ENCODE peak calls at places on chromosomes 16 and 17, in six cellular contexts. F is BJ, K is cardiac muscle cell, Z is choroid plexus epithelial cell, B is heart left ventricle, J is AG10803. E is an unnamed sample.

GRCh38 chr17:82457071-82457789 is 1.3 kb upstream of the NARF start:
- DNase-seq in J (no peak), Z (no peak), K (peak; percentile 60), B (no peak), F (no peak), E (no peak)

GRCh38 chr17:36879599-36880255 is 57.5 kb upstream of the LHX1 start:
- DNase-seq in J (no peak), B (no peak), F (no peak), K (no peak), Z (no peak), E (no peak)

GRCh38 chr16:4382795-4383357 is 11.2 kb downstream of the VASN start:
- DNase-seq in F (no peak), Z (no peak), J (no peak), K (no peak), B (no peak), E (peak; percentile 2)

GRCh38 chr17:17154556-17154955 is 51.6 kb downstream of the PLD6 start:
- DNase-seq in B (no peak), Z (no peak), J (no peak), K (no peak), F (no peak), E (no peak)

GRCh38 chr17:18984273-18985114 is 20.1 kb downstream of the FAM83G start:
- DNase-seq in J (no peak), B (no peak), K (no peak), Z (no peak), F (no peak), E (no peak)

GRCh38 chr16:86277236-86277635 is 233.1 kb upstream of the FOXF1 start:
- DNase-seq in F (no peak), B (no peak), J (no peak), K (no peak), Z (no peak), E (no peak)

GRCh38 chr17:48074322-48075054 is 26.3 kb downstream of the NFE2L1 start:
- DNase-seq in B (peak; percentile 74), J (peak; percentile 82), Z (peak; percentile 88), F (no peak), K (peak; percentile 87), E (peak; percentile 75)

GRCh38 chr16:48165961-48166578 is 10.3 kb upstream of the ABCC12 start:
- DNase-seq in K (peak; percentile 14), B (no peak), J (no peak), F (no peak), Z (peak; percentile 33), E (no peak)

GRCh38 chr17:12395733-12396354 is 269.8 kb upstream of the MYOCD start:
- DNase-seq in J (no peak), K (peak; percentile 2), Z (peak; percentile 61), B (no peak), F (no peak), E (peak; percentile 31)

GRCh38 chr17:65202833-65203571 is 65.8 kb downstream of the RGS9 start:
- DNase-seq in K (no peak), Z (no peak), F (no peak), B (no peak), J (no peak), E (no peak)

GRCh38 chr17:62892870-62893338 is 73.1 kb upstream of the TANC2 start:
- DNase-seq in B (peak; percentile 54), J (peak; percentile 79), Z (peak; percentile 90), K (peak; percentile 79), F (peak; percentile 33), E (no peak)

GRCh38 chr16:2706611-2707311 is 13.3 kb downstream of the PRSS27 start:
- DNase-seq in F (no peak), B (no peak), Z (no peak), K (no peak), J (no peak), E (no peak)

GRCh38 chr16:78227855-78228254 is 128.4 kb downstream of the WWOX start:
- DNase-seq in B (no peak), Z (no peak), K (no peak), F (no peak), J (no peak), E (peak; percentile 31)

GRCh38 chr16:35306915-35307314 is 1847.5 kb downstream of the TP53TG3F start:
- DNase-seq in Z (no peak), K (no peak), B (no peak), F (no peak), J (no peak), E (no peak)

GRCh38 chr16:55390838-55391237 is 66.8 kb downstream of the IRX6 start:
- DNase-seq in B (no peak), Z (no peak), K (no peak), J (no peak), F (no peak), E (no peak)

GRCh38 chr16:83336630-83337029 is 471.1 kb upstream of the HSBP1 start:
- DNase-seq in J (peak; percentile 86), F (peak; percentile 37), B (no peak), K (peak; percentile 62), Z (peak; percentile 94), E (no peak)

GRCh38 chr16:83051451-83051850 is 424.7 kb downstream of the CDH13 start:
- DNase-seq in B (no peak), Z (no peak), J (peak; percentile 56), K (no peak), F (no peak), E (no peak)

GRCh38 chr16:916400-916799 is 54.4 kb downstream of the LMF1 start:
- DNase-seq in J (no peak), F (no peak), B (no peak), Z (no peak), K (no peak), E (no peak)

GRCh38 chr16:73746554-73746953 is 550.1 kb upstream of the PSMD7 start:
- DNase-seq in K (no peak), Z (no peak), F (no peak), B (no peak), J (no peak), E (no peak)

GRCh38 chr16:73747328-73747727 is 549.3 kb upstream of the PSMD7 start:
- DNase-seq in K (no peak), F (no peak), Z (no peak), J (no peak), B (no peak), E (no peak)

GRCh38 chr16:73739049-73739769 is 557.4 kb upstream of the PSMD7 start:
- DNase-seq in K (no peak), B (no peak), J (no peak), F (no peak), Z (no peak), E (no peak)

GRCh38 chr16:73743665-73744496 is 552.7 kb upstream of the PSMD7 start:
- DNase-seq in B (no peak), Z (no peak), K (no peak), J (no peak), F (no peak), E (no peak)
- TF ChIP-seq CTCF in B (no peak), Z (no peak), K (no peak), J (no peak), F (no peak), E (peak; percentile 12)

DNA sequence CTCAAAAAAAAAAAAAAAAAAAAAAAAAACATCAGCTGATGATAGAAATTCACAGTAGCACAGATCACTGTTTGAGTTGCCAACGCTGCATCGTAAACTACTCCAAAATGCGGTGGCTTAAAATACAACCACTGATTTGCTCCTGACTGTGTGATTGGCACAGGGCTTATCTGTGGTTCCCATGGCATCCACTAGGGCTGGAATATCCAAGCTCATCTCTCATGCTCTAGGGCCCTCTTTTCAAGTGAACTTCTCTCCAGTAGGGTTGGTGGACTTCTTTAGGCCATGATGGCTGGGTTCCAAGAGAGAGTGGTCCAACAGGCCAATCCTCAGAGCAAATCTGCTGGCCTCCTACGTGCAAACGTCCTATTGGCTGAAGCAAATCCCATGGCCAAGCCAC is 15.9 kb upstream of the GPRC5B start:
- DNase-seq in K (no peak), B (no peak), Z (no peak), J (no peak), F (no peak), E (no peak)
- TF ChIP-seq CTCF in K (no peak), B (no peak), Z (no peak), J (no peak), F (peak; percentile 7), E (no peak)

GRCh38 chr17:7782237-7782636 is 51.8 kb upstream of the KDM6B start:
- DNase-seq in F (peak; percentile 10), J (peak; percentile 42), B (no peak), K (peak; percentile 60), Z (peak; percentile 83), E (no peak)
- TF ChIP-seq CTCF in F (peak; percentile 58), J (peak; percentile 57), B (no peak), K (peak; percentile 35), Z (peak; percentile 58), E (no peak)

DNA sequence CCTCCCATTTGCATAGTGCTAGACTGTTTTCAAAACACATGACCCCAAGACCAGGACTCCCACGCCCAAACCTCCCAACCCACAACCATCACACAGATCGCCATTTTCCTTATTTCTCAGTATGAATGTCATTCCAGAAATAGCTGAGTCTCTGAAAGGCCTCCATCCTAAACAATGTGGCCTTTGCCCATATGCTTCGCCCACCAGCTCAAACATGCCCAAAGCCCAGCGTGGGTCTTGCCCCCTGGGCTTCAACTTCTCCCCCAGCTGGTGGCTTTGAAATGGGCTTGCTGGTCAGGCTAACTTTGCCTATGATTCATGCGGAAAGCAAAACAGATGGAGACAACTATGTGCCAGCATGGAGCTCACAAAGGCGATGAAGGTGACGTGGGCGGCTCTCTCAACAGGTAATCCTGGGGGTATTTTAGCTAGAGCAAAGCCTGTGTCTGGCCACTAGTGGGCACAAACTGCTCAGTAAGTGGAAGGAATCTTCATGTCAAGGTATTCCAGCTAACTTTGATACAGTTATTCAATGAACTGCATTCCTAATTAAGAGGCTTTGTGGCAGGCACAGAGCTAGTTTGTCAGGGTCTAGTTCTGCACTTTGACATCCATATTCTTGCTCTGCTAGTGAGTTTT is 17.1 kb downstream of the PMP22 start:
- DNase-seq in Z (no peak), K (no peak), B (no peak), F (no peak), J (peak; percentile 17), E (no peak)
- TF ChIP-seq CTCF in Z (peak; percentile 71), K (peak; percentile 39), B (peak; percentile 26), F (peak; percentile 42), J (peak; percentile 44), E (peak; percentile 26)

E was measured in nephron progenitor cell.